ENCODE peak calls at places on chromosome 10, in eight cellular contexts. D, X, Z, I, V, O, T and C are unnamed samples.

GRCh38 chr10:125006921-125007391 is 65.0 kb downstream of the ZRANB1 start:
- DNase-seq in I (no peak), D (no peak), T (no peak), O (no peak), V (no peak), Z (peak; percentile 60), X (no peak), C (peak; percentile 55)

GRCh38 chr10:123573236-123574147 is 92.7 kb upstream of the GPR26 start:
- DNase-seq in D (no peak), X (peak; percentile 77), I (peak; percentile 92), V (no peak), T (peak; percentile 4), O (no peak), Z (no peak), C (no peak)

GRCh38 chr10:60914676-60915075 is 29.3 kb downstream of the RHOBTB1 start:
- DNase-seq in D (no peak), V (no peak), I (no peak), Z (peak; percentile 49), X (no peak), O (peak; percentile 36), T (no peak), C (peak; percentile 85)

GRCh38 chr10:77943086-77943901 is 16.7 kb upstream of the DLG5 start:
- DNase-seq in X (no peak), O (no peak), D (no peak), T (no peak), Z (peak; percentile 85), V (no peak), I (no peak), C (peak; percentile 83)

GRCh38 chr10:97858001-97858439 is 8.4 kb downstream of the GOLGA7B start:
- DNase-seq in V (no peak), Z (no peak), D (no peak), T (no peak), X (no peak), O (no peak), I (no peak), C (no peak)

GRCh38 chr10:77824893-77825292 is 101.7 kb downstream of the DLG5 start:
- DNase-seq in X (no peak), T (no peak), O (no peak), D (peak; percentile 12), V (no peak), I (no peak), Z (no peak), C (no peak)

GRCh38 chr10:69335063-69335587 is 56.8 kb downstream of the HK1 start:
- DNase-seq in T (no peak), I (no peak), Z (peak; percentile 51), V (no peak), D (peak; percentile 84), X (no peak), O (peak; percentile 64), C (no peak)

GRCh38 chr10:54282012-54282411 is 519.0 kb downstream of the PCDH15 start:
- DNase-seq in Z (no peak), V (no peak), D (no peak), I (no peak), T (no peak), O (no peak), X (no peak), C (no peak)

GRCh38 chr10:110577056-110577455 is 9.6 kb downstream of the SMC3 start:
- DNase-seq in O (no peak), D (no peak), Z (no peak), T (no peak), V (no peak), I (no peak), X (no peak), C (no peak)

GRCh38 chr10:6877351-6878066 is 297.4 kb upstream of the PRKCQ start:
- DNase-seq in I (no peak), T (no peak), D (no peak), X (no peak), O (no peak), Z (peak; percentile 26), V (no peak), C (peak; percentile 11)

GRCh38 chr10:117170244-117170643 is 27.0 kb upstream of the KCNK18 start:
- DNase-seq in X (no peak), T (no peak), Z (no peak), V (no peak), I (no peak), O (no peak), D (no peak), C (no peak)

GRCh38 chr10:101986277-101986971 is 69.5 kb downstream of the ARMH3 start:
- DNase-seq in D (peak; percentile 46), O (peak; percentile 39), Z (no peak), V (no peak), X (no peak), I (no peak), T (no peak), C (no peak)

GRCh38 chr10:68408898-68409518 is 1.9 kb upstream of the RUFY2 start:
- DNase-seq in T (no peak), O (no peak), D (no peak), Z (no peak), X (no peak), I (no peak), V (no peak), C (no peak)

GRCh38 chr10:3397231-3397630 is 224.6 kb upstream of the PITRM1 start:
- DNase-seq in I (no peak), D (no peak), X (no peak), Z (no peak), V (no peak), O (no peak), T (no peak), C (no peak)

GRCh38 chr10:69908071-69908470 is 106.4 kb downstream of the COL13A1 start:
- DNase-seq in Z (no peak), X (no peak), D (no peak), O (no peak), T (no peak), V (no peak), I (no peak), C (no peak)

GRCh38 chr10:5681930-5682329 is 2.7 kb upstream of the TASOR2 start:
- DNase-seq in V (no peak), Z (no peak), D (no peak), X (no peak), O (no peak), I (no peak), T (no peak), C (no peak)

GRCh38 chr10:93573051-93573909 is 6.8 kb downstream of the FFAR4 start:
- DNase-seq in I (no peak), Z (peak; percentile 21), T (no peak), D (peak; percentile 63), V (no peak), O (peak; percentile 12), X (no peak), C (no peak)

GRCh38 chr10:91879514-91880170 is 29.6 kb downstream of the FGFBP3 start:
- DNase-seq in T (no peak), X (no peak), O (no peak), V (no peak), D (no peak), I (no peak), Z (no peak), C (no peak)

GRCh38 chr10:25761937-25762336 is 172.1 kb upstream of the MYO3A start:
- DNase-seq in T (no peak), V (no peak), X (no peak), Z (no peak), O (no peak), I (no peak), D (no peak), C (no peak)

GRCh38 chr10:25768167-25768566 is 165.9 kb upstream of the MYO3A start:
- DNase-seq in D (no peak), V (no peak), T (no peak), O (no peak), Z (no peak), I (no peak), X (no peak), C (no peak)

GRCh38 chr10:25766687-25767221 is 167.3 kb upstream of the MYO3A start:
- DNase-seq in I (no peak), D (no peak), X (no peak), O (no peak), V (no peak), T (no peak), Z (no peak), C (no peak)

DNA sequence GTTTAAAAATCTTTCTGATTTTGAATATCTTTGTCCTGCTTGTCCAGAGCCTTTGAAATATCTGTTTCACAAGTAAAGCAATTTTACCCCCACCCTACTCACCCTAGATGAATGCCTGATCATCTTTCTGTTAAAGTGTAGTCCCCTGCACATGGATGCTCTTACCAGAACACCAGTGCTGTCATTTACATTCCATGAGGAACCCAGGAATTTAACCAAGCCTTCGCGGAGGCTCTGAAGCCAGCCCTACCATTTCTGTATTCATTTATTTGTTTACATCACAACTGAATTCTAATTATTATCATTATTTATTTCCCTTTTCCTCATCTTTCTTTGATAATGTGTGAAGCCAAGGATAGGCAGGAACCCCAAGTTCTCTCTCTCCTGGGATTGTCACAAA is 167.8 kb upstream of the MYO3A start:
- DNase-seq in D (no peak), T (no peak), V (no peak), O (no peak), X (no peak), Z (no peak), I (no peak), C (no peak)
- H3K4me3 ChIP-seq in D (no peak overlapping the region), T (no peak overlapping the region), V (no peak overlapping the region), O (no peak overlapping the region), X (no peak overlapping the region), Z (no peak overlapping the region), I (no peak overlapping the region), C (no peak overlapping the region)

DNA sequence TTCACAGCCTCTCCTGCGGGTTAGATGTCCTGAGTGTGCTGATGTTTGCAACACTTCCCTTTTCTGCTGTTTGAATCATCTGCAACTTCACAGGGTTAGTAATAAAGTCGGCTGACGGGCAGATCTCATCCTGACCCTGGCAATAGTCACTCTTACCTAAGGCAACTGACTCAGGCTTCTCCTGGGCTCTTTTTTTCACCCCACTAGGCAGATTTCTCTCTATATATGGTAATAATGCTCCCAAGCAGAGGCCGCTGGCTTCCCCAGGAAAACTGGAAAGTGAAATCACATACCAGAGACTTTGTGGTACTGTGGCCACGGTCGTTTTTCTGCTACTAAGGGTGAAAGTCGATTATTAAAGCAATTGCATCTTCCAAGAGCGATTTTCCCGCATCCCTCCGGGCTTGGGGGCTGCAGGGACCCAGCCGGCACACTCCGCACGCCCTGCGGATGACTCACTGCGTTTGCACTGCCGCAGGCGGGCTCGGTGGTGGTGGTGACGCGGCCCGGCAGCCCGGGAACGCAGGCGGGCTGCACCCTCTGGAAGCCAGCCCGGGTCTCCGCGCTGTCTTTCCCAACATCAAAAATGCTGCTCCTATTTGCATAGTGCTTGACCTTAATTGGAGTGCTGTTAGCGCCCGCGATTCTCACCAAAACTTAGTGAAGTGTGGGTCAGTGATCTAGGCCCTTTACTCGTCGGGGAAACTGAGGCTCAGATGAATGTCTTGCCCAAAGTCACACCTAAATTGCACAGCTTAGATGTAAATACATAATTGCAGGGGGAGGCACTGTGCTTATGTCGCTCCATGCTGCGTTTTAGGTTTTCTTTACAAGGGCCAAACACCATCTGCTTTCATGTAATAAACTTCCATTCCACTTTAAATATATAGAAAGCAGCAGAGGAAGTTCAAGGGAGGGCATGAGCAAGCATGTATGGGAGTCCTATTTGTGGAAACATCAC is 47.6 kb upstream of the ITGB1 start:
- DNase-seq in D (peak; percentile 83), V (peak; percentile 21), O (peak; percentile 65), X (peak; percentile 67), I (no peak), T (no peak), Z (peak; percentile 39), C (peak; percentile 96)
- H3K4me3 ChIP-seq in D (peak overlapping the region; percentile 30), V (peak overlapping the region; percentile 68), O (peak overlapping the region; percentile 57), X (peak overlapping the region; percentile 35), I (peak overlapping the region; percentile 72), T (peak overlapping the region; percentile 36), Z (peak overlapping the region; percentile 49), C (peak overlapping the region; percentile 46)

GRCh38 chr10:22537810-22538209 is 176.6 kb downstream of the PIP4K2A start:
- DNase-seq in V (no peak), Z (peak; percentile 21), X (no peak), O (peak; percentile 63), T (no peak), D (peak; percentile 79), I (no peak), C (no peak)
- H3K4me3 ChIP-seq in V (no peak overlapping the region), Z (no peak overlapping the region), X (no peak overlapping the region), O (no peak overlapping the region), T (no peak overlapping the region), D (no peak overlapping the region), I (no peak overlapping the region), C (no peak overlapping the region)

GRCh38 chr10:52900564-52900963 is 128.0 kb upstream of the MBL2 start:
- DNase-seq in Z (no peak), T (no peak), I (no peak), O (no peak), X (no peak), D (no peak), V (no peak), C (no peak)
- H3K4me3 ChIP-seq in Z (no peak overlapping the region), T (no peak overlapping the region), I (no peak overlapping the region), O (no peak overlapping the region), X (no peak overlapping the region), D (no peak overlapping the region), V (no peak overlapping the region), C (no peak overlapping the region)